ENCODE peak calls at places on chromosomes 7 and 10, in seven cellular contexts. S is HepG2, J is SK-N-SH, U is A549, W is IMR-90, I is H1, P is GM12878. L is an unnamed sample.

GRCh38 chr10:130509881-130510689 is 373.9 kb downstream of the GLRX3 start:
- DNase-seq in S (no peak), J (no peak), U (no peak), W (no peak), I (no peak), P (no peak), L (no peak)

GRCh38 chr7:47549916-47550315 is 32.0 kb downstream of the TNS3 start:
- DNase-seq in S (no peak), J (no peak), U (no peak), W (no peak), I (no peak), P (no peak), L (no peak)

GRCh38 chr7:29748286-29749099 is 57.8 kb upstream of the WIPF3 start:
- DNase-seq in S (peak), J (peak), U (peak), W (peak), I (no peak), P (no peak), L (peak)

GRCh38 chr7:2956076-2956475 is 87.6 kb downstream of the CARD11 start:
- DNase-seq in S (no peak), J (no peak), U (no peak), W (no peak), I (no peak), P (no peak), L (no peak)

GRCh38 chr10:70265032-70265689 is 18.6 kb downstream of the NPFFR1 start:
- DNase-seq in S (peak), J (peak), U (peak), W (no peak), I (peak), P (no peak), L (peak)

GRCh38 chr7:6438427-6438826 is 9.3 kb downstream of the DAGLB start:
- DNase-seq in S (no peak), J (no peak), U (no peak), W (no peak), I (no peak), P (no peak), L (no peak)

GRCh38 chr10:48224979-48225560 is 49.4 kb downstream of the FRMPD2 start:
- DNase-seq in S (no peak), J (no peak), U (no peak), W (no peak), I (no peak), P (no peak), L (no peak)

GRCh38 chr10:91487914-91488577 is 77.9 kb downstream of the HECTD2 start:
- DNase-seq in S (no peak), J (no peak), U (no peak), W (no peak), I (no peak), P (no peak), L (no peak)

GRCh38 chr7:90007831-90008230 is 146.4 kb upstream of the STEAP1 start:
- DNase-seq in S (no peak), J (no peak), U (no peak), W (no peak), I (no peak), P (no peak), L (no peak)

GRCh38 chr10:124650820-124651401 is 93.3 kb downstream of the FAM53B start:
- DNase-seq in S (no peak), J (no peak), U (no peak), W (no peak), I (no peak), P (peak), L (no peak)

GRCh38 chr7:11843113-11843765 is 11.2 kb upstream of the THSD7A start:
- DNase-seq in S (no peak), J (no peak), U (no peak), W (no peak), I (no peak), P (no peak), L (no peak)

GRCh38 chr7:120926943-120927346 is 23.6 kb upstream of the ING3 start:
- DNase-seq in S (no peak), J (no peak), U (no peak), W (no peak), I (no peak), P (no peak), L (no peak)

GRCh38 chr7:154484406-154484805 is 432.2 kb downstream of the DPP6 start:
- DNase-seq in S (no peak), J (peak), U (no peak), W (no peak), I (no peak), P (no peak), L (peak)

GRCh38 chr7:35508623-35509400 is 186.1 kb downstream of the HERPUD2 start:
- DNase-seq in S (no peak), J (no peak), U (peak), W (no peak), I (no peak), P (no peak), L (no peak)

GRCh38 chr10:124262249-124262865 is 156.4 kb downstream of the OAT start:
- DNase-seq in S (no peak), J (no peak), U (no peak), W (no peak), I (no peak), P (no peak), L (no peak)

GRCh38 chr10:78556700-78557432 is 511.9 kb upstream of the ZMIZ1 start:
- DNase-seq in S (no peak), J (no peak), U (no peak), W (no peak), I (no peak), P (no peak), L (no peak)

GRCh38 chr10:70985824-70986336 is 97.5 kb upstream of the PCBD1 start:
- DNase-seq in S (no peak), J (no peak), U (no peak), W (no peak), I (no peak), P (no peak), L (no peak)

GRCh38 chr7:151895695-151896485 is 19.0 kb upstream of the PRKAG2 start:
- DNase-seq in S (no peak), J (no peak), U (no peak), W (no peak), I (no peak), P (no peak), L (no peak)

GRCh38 chr7:105353752-105354328 is 34.9 kb downstream of the SRPK2 start:
- DNase-seq in S (no peak), J (no peak), U (no peak), W (no peak), I (no peak), P (no peak), L (peak)

GRCh38 chr7:157302314-157302711 is 34.5 kb upstream of the DNAJB6 start:
- DNase-seq in S (no peak), J (peak), U (peak), W (peak), I (no peak), P (peak), L (peak)

GRCh38 chr10:24209946-24210491 is 1.1 kb downstream of the KIAA1217 start:
- DNase-seq in S (peak), J (peak), U (peak), W (peak), I (no peak), P (peak), L (no peak)

GRCh38 chr7:23242321-23242720 is 4.3 kb upstream of the GPNMB start:
- DNase-seq in S (no peak), J (no peak), U (no peak), W (peak), I (no peak), P (no peak), L (no peak)

GRCh38 chr10:5355762-5356478 is 8.8 kb upstream of the UCN3 start:
- DNase-seq in S (no peak), J (no peak), U (no peak), W (no peak), I (no peak), P (no peak), L (no peak)

GRCh38 chr10:67506757-67507091 is 189.3 kb downstream of the CTNNA3 start:
- DNase-seq in S (no peak), J (no peak), U (no peak), W (no peak), I (no peak), P (no peak), L (no peak)

GRCh38 chr10:31770307-31770902 is 158.2 kb downstream of the ARHGAP12 start:
- DNase-seq in S (peak), J (peak), U (no peak), W (no peak), I (no peak), P (no peak), L (peak)

GRCh38 chr7:22958742-22959141 is 55.2 kb downstream of the HYCC1 start:
- DNase-seq in S (no peak), J (no peak), U (no peak), W (no peak), I (no peak), P (no peak), L (no peak)

GRCh38 chr7:102897856-102898531 is 14.8 kb upstream of the LRRC17 start:
- DNase-seq in S (no peak), J (no peak), U (no peak), W (no peak), I (no peak), P (no peak), L (no peak)

GRCh38 chr7:151007469-151007898 is 16.7 kb downstream of the NOS3 start:
- DNase-seq in S (no peak), J (peak), U (no peak), W (no peak), I (no peak), P (no peak), L (no peak)

GRCh38 chr10:17836917-17837316 is 27.8 kb downstream of the MRC1 start:
- DNase-seq in S (peak), J (no peak), U (peak), W (peak), I (peak), P (no peak), L (peak)

GRCh38 chr10:107031981-107032699 is 132.4 kb downstream of the SORCS1 start:
- DNase-seq in S (no peak), J (peak), U (no peak), W (no peak), I (no peak), P (no peak), L (peak)

GRCh38 chr7:81299272-81299671 is 380.4 kb upstream of the SEMA3C start:
- DNase-seq in S (no peak), J (no peak), U (peak), W (peak), I (no peak), P (no peak), L (no peak)

GRCh38 chr7:1936531-1937251 is 266.6 kb downstream of the ELFN1 start:
- DNase-seq in S (no peak), J (no peak), U (no peak), W (no peak), I (no peak), P (no peak), L (no peak)

GRCh38 chr7:127916735-127917134 is 114.5 kb downstream of the LRRC4 start:
- DNase-seq in S (no peak), J (no peak), U (no peak), W (no peak), I (no peak), P (no peak), L (no peak)

GRCh38 chr10:103762166-103762565 is 93.2 kb downstream of the SH3PXD2A start:
- DNase-seq in S (no peak), J (no peak), U (no peak), W (no peak), I (no peak), P (no peak), L (no peak)

GRCh38 chr10:8473205-8473604 is 418.7 kb downstream of the GATA3 start:
- DNase-seq in S (no peak), J (no peak), U (peak), W (peak), I (no peak), P (no peak), L (no peak)

DNA sequence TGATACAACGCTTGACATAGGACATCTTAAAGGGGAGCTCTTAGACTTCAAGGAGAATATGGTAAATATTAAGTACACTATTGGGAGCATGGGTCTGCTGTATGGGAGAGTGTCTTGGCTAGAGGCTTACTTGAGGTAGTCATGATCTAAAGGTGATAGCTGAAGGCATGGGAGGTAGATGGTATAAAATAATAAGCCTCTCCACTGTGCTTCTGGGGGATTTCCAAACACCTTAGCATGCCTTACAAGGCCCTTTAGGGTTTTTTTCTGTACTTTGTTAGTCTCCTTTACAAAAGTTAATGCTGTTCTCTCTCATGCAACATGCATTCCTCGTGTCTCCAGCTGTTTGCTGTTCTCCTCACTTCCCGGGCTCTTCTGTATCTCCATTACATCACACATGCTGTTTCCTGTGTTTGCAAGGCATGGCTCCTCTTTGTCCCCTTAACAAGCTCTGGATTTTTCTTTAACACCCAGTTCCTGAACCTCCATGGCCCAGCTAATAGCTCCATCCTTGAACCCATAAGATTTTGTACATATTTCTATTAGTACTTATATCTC is 449.7 kb downstream of the AUTS2 start:
- DNase-seq in S (no peak), J (no peak), U (no peak), W (no peak), I (no peak), P (no peak), L (no peak)
- TF ChIP-seq RFX5 in S (no peak), J (no peak), U (no peak), W (no peak), I (no peak), P (no peak), L (no peak)

GRCh38 chr10:109429956-109430760 is 493.2 kb downstream of the XPNPEP1 start:
- DNase-seq in S (no peak), J (no peak), U (no peak), W (peak), I (no peak), P (no peak), L (no peak)
- TF ChIP-seq RFX5 in S (no peak), J (no peak), U (no peak), W (no peak), I (no peak), P (no peak), L (no peak)

GRCh38 chr10:86167762-86168128 is 198.8 kb downstream of the GRID1 start:
- DNase-seq in S (no peak), J (no peak), U (no peak), W (no peak), I (no peak), P (no peak), L (no peak)
- TF ChIP-seq RFX5 in S (no peak), J (no peak), U (no peak), W (no peak), I (no peak), P (no peak), L (no peak)

DNA sequence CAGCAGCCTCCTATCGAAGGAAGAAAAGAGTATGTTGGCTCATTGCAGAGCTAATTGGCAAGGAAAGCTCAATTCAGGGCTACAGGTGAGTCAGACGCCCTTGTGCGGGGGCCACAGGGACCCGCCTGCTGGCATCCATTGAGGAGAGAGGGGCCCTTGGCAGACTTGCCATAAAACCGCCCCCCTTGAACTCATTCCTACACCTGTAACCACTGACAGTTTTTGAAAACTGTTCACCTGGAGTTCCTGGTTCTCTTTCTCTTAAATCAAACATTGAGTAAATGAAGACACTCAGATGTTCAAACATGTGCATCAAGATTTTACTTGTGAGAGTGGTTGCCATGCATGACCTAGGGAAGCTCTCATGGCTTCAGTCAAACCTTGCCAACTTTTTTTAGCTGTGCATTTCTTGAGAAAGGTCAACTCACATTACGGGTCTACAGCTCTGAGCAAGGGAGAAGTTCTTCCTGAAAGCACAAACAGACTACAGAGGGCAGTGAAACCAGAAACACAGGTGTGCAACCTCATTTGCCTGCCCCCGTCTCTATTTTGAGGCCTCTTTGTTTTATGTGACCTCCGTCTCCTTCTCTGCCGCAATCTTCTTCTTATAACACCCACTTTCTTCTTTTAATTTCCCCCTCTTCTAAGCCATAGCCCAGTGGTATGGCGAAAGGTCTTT is 87.8 kb downstream of the TBXAS1 start:
- DNase-seq in S (no peak), J (no peak), U (no peak), W (no peak), I (no peak), P (peak), L (no peak)
- TF ChIP-seq RFX5 in S (no peak), J (no peak), U (no peak), W (no peak), I (no peak), P (no peak), L (no peak)

GRCh38 chr10:114044251-114045070 is 795 bp downstream of the ADRB1 start:
- DNase-seq in S (no peak), J (peak), U (peak), W (no peak), I (no peak), P (no peak), L (no peak)
- TF ChIP-seq RFX5 in S (no peak), J (no peak), U (no peak), W (no peak), I (no peak), P (no peak), L (no peak)

GRCh38 chr10:112265745-112266144 is 17.5 kb upstream of the TECTB start:
- DNase-seq in S (peak), J (peak), U (no peak), W (peak), I (no peak), P (no peak), L (no peak)

GRCh38 chr10:112259688-112260087 is 23.5 kb upstream of the TECTB start:
- DNase-seq in S (no peak), J (no peak), U (no peak), W (no peak), I (no peak), P (no peak), L (no peak)

GRCh38 chr10:112261281-112261822 is 21.8 kb upstream of the TECTB start:
- DNase-seq in S (peak), J (no peak), U (no peak), W (peak), I (no peak), P (no peak), L (no peak)

GRCh38 chr10:112260831-112261230 is 22.4 kb upstream of the TECTB start:
- DNase-seq in S (no peak), J (no peak), U (no peak), W (no peak), I (no peak), P (no peak), L (no peak)

GRCh38 chr10:112262556-112262955 is 20.6 kb upstream of the TECTB start:
- DNase-seq in S (no peak), J (no peak), U (no peak), W (peak), I (no peak), P (no peak), L (no peak)
- TF ChIP-seq RFX5 in S (no peak), J (no peak), U (no peak), W (no peak), I (no peak), P (no peak), L (no peak)